ENCODE peak calls at places on chromosomes 13 and 19, in eight cellular contexts. Q is EL; W is activated CD4-positive, alpha-beta T cell treated with anti-CD3 and anti-CD28 coated beads for 48 hours; Z is left ventricle myocardium inferior; E is DND-41; H is NCI-H774; X is stimulated activated CD8-positive, alpha-beta memory T cell treated with anti-CD3 and anti-CD28 coated beads, Interleukin-2, amount 100 ng/mL, for 1 hour; K is astrocyte. S is an unnamed sample.

GRCh38 chr19:38004505-38005223 is 97.7 kb downstream of the SIPA1L3 start:
- DNase-seq in Z (peak), H (peak), E (peak), W (peak), Q (peak), K (peak), X (no peak), S (peak)

GRCh38 chr13:39516140-39516539 is 86.9 kb downstream of the LHFPL6 start:
- DNase-seq in H (no peak), K (peak), Q (peak), Z (no peak), E (no peak), X (no peak), W (no peak), S (no peak)

GRCh38 chr13:51222510-51223283 is 499 bp downstream of the FAM124A start:
- DNase-seq in K (no peak), Q (peak), Z (no peak), W (no peak), H (no peak), E (no peak), X (no peak), S (peak)

GRCh38 chr19:29524201-29524911 is 1.4 kb upstream of the VSTM2B start:
- DNase-seq in Q (no peak), E (no peak), W (no peak), Z (peak), H (no peak), X (no peak), K (no peak), S (no peak)

GRCh38 chr19:2517881-2518601 is 42.1 kb downstream of the GADD45B start:
- DNase-seq in H (no peak), Z (no peak), E (peak), K (peak), W (no peak), Q (no peak), X (no peak), S (no peak)

GRCh38 chr19:18156841-18157464 is 4.0 kb downstream of the PIK3R2 start:
- DNase-seq in X (no peak), K (peak), Q (peak), W (no peak), E (no peak), H (peak), Z (peak), S (no peak)

GRCh38 chr13:43686557-43686956 is 100.2 kb downstream of the ENOX1 start:
- DNase-seq in Q (peak), X (no peak), W (no peak), K (peak), Z (peak), E (no peak), H (no peak), S (no peak)

GRCh38 chr13:113226873-113227272 is 17.5 kb downstream of the CUL4A start:
- DNase-seq in H (no peak), Z (no peak), K (no peak), W (no peak), X (no peak), Q (no peak), E (no peak), S (no peak)

GRCh38 chr13:73464758-73465628 is 406.2 kb downstream of the KLF5 start:
- DNase-seq in W (no peak), Z (no peak), K (no peak), H (no peak), X (no peak), E (no peak), Q (no peak), S (no peak)

GRCh38 chr13:90232291-90232690 is 1115.2 kb upstream of the MIR17HG start:
- DNase-seq in H (no peak), K (no peak), X (no peak), Z (no peak), W (no peak), E (no peak), Q (no peak), S (no peak)

GRCh38 chr19:49534632-49535385 is 7.0 kb downstream of the RCN3 start:
- DNase-seq in E (peak), Z (no peak), K (no peak), H (no peak), W (no peak), Q (no peak), X (no peak), S (no peak)

GRCh38 chr13:51768378-51768921 is 35.5 kb downstream of the DHRS12 start:
- DNase-seq in X (no peak), Q (no peak), Z (no peak), W (no peak), K (no peak), H (no peak), E (no peak), S (no peak)